ENCODE peak calls at places on chromosomes 16 and 17, in six cellular contexts. U is substantia nigra, W is HT-29, Q is iPS DF 6.9, S is NB4, E is RWPE1. Y is an unnamed sample.

GRCh38 chr17:42460371-42460770 is 1.7 kb downstream of the ATP6V0A1 start:
- DNase-seq in U (no peak), W (no peak), Q (no peak), S (no peak), E (no peak), Y (no peak)

GRCh38 chr17:83185023-83186002 is 105.9 kb downstream of the METRNL start:
- DNase-seq in U (no peak), W (no peak), Q (no peak), S (no peak), E (no peak), Y (no peak)

GRCh38 chr16:74667215-74667765 is 613 bp upstream of the RFWD3 start:
- DNase-seq in U (peak), W (peak), Q (no peak), S (peak), E (peak), Y (peak)

GRCh38 chr17:80388175-80388574 is 26.8 kb upstream of the ENDOV start:
- DNase-seq in U (no peak), W (no peak), Q (no peak), S (no peak), E (no peak), Y (no peak)

GRCh38 chr17:50604470-50604869 is 30.2 kb upstream of the ABCC3 start:
- DNase-seq in U (peak), W (no peak), Q (no peak), S (no peak), E (no peak), Y (no peak)

GRCh38 chr16:50248845-50249244 is 17.5 kb upstream of the ADCY7 start:
- DNase-seq in U (no peak), W (no peak), Q (no peak), S (no peak), E (no peak), Y (no peak)

GRCh38 chr17:78737332-78737731 is 44.7 kb downstream of the CYTH1 start:
- DNase-seq in U (no peak), W (peak), Q (no peak), S (peak), E (peak), Y (no peak)

GRCh38 chr16:84072014-84072413 is 29.4 kb upstream of the SLC38A8 start:
- DNase-seq in U (no peak), W (no peak), Q (no peak), S (no peak), E (peak), Y (no peak)

GRCh38 chr17:78597923-78598545 is 20.8 kb upstream of the DNAH17 start:
- DNase-seq in U (no peak), W (no peak), Q (no peak), S (peak), E (no peak), Y (no peak)

GRCh38 chr16:89019511-89019910 is 42.5 kb upstream of the CBFA2T3 start:
- DNase-seq in U (no peak), W (no peak), Q (no peak), S (no peak), E (no peak), Y (no peak)

GRCh38 chr16:85284138-85284897 is 172.0 kb upstream of the CIBAR2 start:
- DNase-seq in U (no peak), W (no peak), Q (no peak), S (no peak), E (no peak), Y (no peak)

GRCh38 chr17:18182978-18183333 is 672 bp upstream of the ALKBH5 start:
- DNase-seq in U (no peak), W (no peak), Q (no peak), S (peak), E (peak), Y (peak)

GRCh38 chr16:55055262-55055661 is 124.6 kb downstream of the IRX5 start:
- DNase-seq in U (no peak), W (no peak), Q (no peak), S (peak), E (no peak), Y (no peak)

GRCh38 chr17:15121426-15121825 is 143.7 kb downstream of the PMP22 start:
- DNase-seq in U (no peak), W (no peak), Q (no peak), S (no peak), E (no peak), Y (no peak)

GRCh38 chr17:59377410-59377809 is 46.0 kb downstream of the YPEL2 start:
- DNase-seq in U (no peak), W (no peak), Q (no peak), S (no peak), E (no peak), Y (no peak)

GRCh38 chr16:3597676-3598075 is 13.7 kb downstream of the SLX4 start:
- DNase-seq in U (no peak), W (no peak), Q (no peak), S (no peak), E (no peak), Y (no peak)

GRCh38 chr17:2058521-2059124 is 3.7 kb downstream of the HIC1 start:
- DNase-seq in U (no peak), W (peak), Q (peak), S (peak), E (no peak), Y (peak)

GRCh38 chr17:29572691-29573557 is 4.4 kb downstream of the TP53I13 start:
- DNase-seq in U (peak), W (no peak), Q (no peak), S (no peak), E (no peak), Y (no peak)

GRCh38 chr17:28240688-28241340 is 78.2 kb upstream of the TMEM97 start:
- DNase-seq in U (no peak), W (no peak), Q (no peak), S (no peak), E (no peak), Y (no peak)

GRCh38 chr16:48014349-48015135 is 141.3 kb downstream of the ABCC12 start:
- DNase-seq in U (no peak), W (no peak), Q (no peak), S (peak), E (peak), Y (peak)

GRCh38 chr17:17994271-17994670 is 21.6 kb downstream of the DRC3 start:
- DNase-seq in U (peak), W (peak), Q (peak), S (peak), E (no peak), Y (no peak)